ENCODE peak calls at places on chromosome 17, in seven cellular contexts. One of them, this sample, is unnamed.

GRCh38 chr17:61325382-61326073 is 74.1 kb upstream of the TBX2 start:
- DNase-seq in mucosa of descending colon: no peak
- DNase-seq in colonic mucosa: no peak
- DNase-seq in heart right ventricle: no peak
- DNase-seq in K562: no peak
- DNase-seq in astrocyte: peak; percentile 52
- DNase-seq in HFF-Myc: no peak
- DNase-seq in this sample: no peak

GRCh38 chr17:59504821-59505220 is 60.6 kb upstream of the DHX40 start:
- DNase-seq in colonic mucosa: no peak
- DNase-seq in mucosa of descending colon: no peak
- DNase-seq in K562: no peak
- DNase-seq in astrocyte: no peak
- DNase-seq in HFF-Myc: no peak
- DNase-seq in heart right ventricle: no peak
- DNase-seq in this sample: no peak

GRCh38 chr17:58096892-58097291 is 13.7 kb downstream of the DYNLL2 start:
- DNase-seq in HFF-Myc: no peak
- DNase-seq in colonic mucosa: no peak
- DNase-seq in heart right ventricle: no peak
- DNase-seq in astrocyte: no peak
- DNase-seq in mucosa of descending colon: no peak
- DNase-seq in K562: no peak
- DNase-seq in this sample: no peak

GRCh38 chr17:79607941-79608728 is 2.7 kb downstream of the RBFOX3 start:
- DNase-seq in mucosa of descending colon: no peak
- DNase-seq in HFF-Myc: no peak
- DNase-seq in K562: peak; percentile 68
- DNase-seq in heart right ventricle: peak; percentile 16
- DNase-seq in astrocyte: peak; percentile 2
- DNase-seq in colonic mucosa: no peak
- DNase-seq in this sample: no peak

GRCh38 chr17:19337712-19338023 is 24.9 kb downstream of the B9D1 start:
- DNase-seq in colonic mucosa: no peak
- DNase-seq in astrocyte: no peak
- DNase-seq in HFF-Myc: no peak
- DNase-seq in heart right ventricle: no peak
- DNase-seq in K562: no peak
- DNase-seq in mucosa of descending colon: no peak
- DNase-seq in this sample: no peak

GRCh38 chr17:1252203-1252608 is 18.0 kb upstream of the BHLHA9 start:
- DNase-seq in colonic mucosa: peak; percentile 36
- DNase-seq in heart right ventricle: peak; percentile 61
- DNase-seq in HFF-Myc: no peak
- DNase-seq in K562: no peak
- DNase-seq in mucosa of descending colon: no peak
- DNase-seq in astrocyte: peak; percentile 40
- DNase-seq in this sample: no peak

GRCh38 chr17:50244771-50245170 is 29.5 kb upstream of the TMEM92 start:
- DNase-seq in mucosa of descending colon: no peak
- DNase-seq in K562: no peak
- DNase-seq in heart right ventricle: no peak
- DNase-seq in astrocyte: no peak
- DNase-seq in colonic mucosa: no peak
- DNase-seq in HFF-Myc: no peak
- DNase-seq in this sample: no peak

GRCh38 chr17:77345260-77345910 is 204.6 kb downstream of the SEC14L1 start:
- DNase-seq in mucosa of descending colon: no peak
- DNase-seq in colonic mucosa: peak; percentile 12
- DNase-seq in K562: no peak
- DNase-seq in heart right ventricle: no peak
- DNase-seq in HFF-Myc: no peak
- DNase-seq in astrocyte: no peak
- DNase-seq in this sample: no peak

GRCh38 chr17:7561028-7561575 is 617 bp upstream of the SENP3 start:
- DNase-seq in HFF-Myc: no peak
- DNase-seq in colonic mucosa: peak; percentile 97
- DNase-seq in astrocyte: peak; percentile 53
- DNase-seq in K562: peak; percentile 87
- DNase-seq in mucosa of descending colon: peak; percentile 97
- DNase-seq in heart right ventricle: peak; percentile 92
- DNase-seq in this sample: peak; percentile 88

GRCh38 chr17:61245706-61246135 is 153.9 kb upstream of the TBX2 start:
- DNase-seq in K562: no peak
- DNase-seq in mucosa of descending colon: no peak
- DNase-seq in colonic mucosa: no peak
- DNase-seq in astrocyte: no peak
- DNase-seq in heart right ventricle: no peak
- DNase-seq in HFF-Myc: no peak
- DNase-seq in this sample: no peak

GRCh38 chr17:67443931-67444597 is 67.0 kb downstream of the PITPNC1 start:
- DNase-seq in colonic mucosa: no peak
- DNase-seq in K562: no peak
- DNase-seq in HFF-Myc: peak; percentile 83
- DNase-seq in astrocyte: peak; percentile 77
- DNase-seq in mucosa of descending colon: no peak
- DNase-seq in heart right ventricle: peak; percentile 45
- DNase-seq in this sample: no peak

GRCh38 chr17:45424769-45425124 is 7.9 kb downstream of the ARHGAP27 start:
- DNase-seq in colonic mucosa: no peak
- DNase-seq in K562: no peak
- DNase-seq in mucosa of descending colon: no peak
- DNase-seq in astrocyte: no peak
- DNase-seq in heart right ventricle: no peak
- DNase-seq in HFF-Myc: no peak
- DNase-seq in this sample: no peak
- H3K4me3 ChIP-seq in colonic mucosa: peak overlapping the region; percentile 53
- H3K4me3 ChIP-seq in K562: no peak overlapping the region
- H3K4me3 ChIP-seq in mucosa of descending colon: peak overlapping the region; percentile 32
- H3K4me3 ChIP-seq in astrocyte: no peak overlapping the region
- H3K4me3 ChIP-seq in heart right ventricle: peak overlapping the region; percentile 42
- H3K4me3 ChIP-seq in HFF-Myc: no peak overlapping the region
- H3K4me3 ChIP-seq in this sample: no peak overlapping the region

GRCh38 chr17:71631483-71631882 is 489.3 kb upstream of the SOX9 start:
- DNase-seq in colonic mucosa: no peak
- DNase-seq in K562: no peak
- DNase-seq in HFF-Myc: no peak
- DNase-seq in heart right ventricle: no peak
- DNase-seq in astrocyte: peak; percentile 69
- DNase-seq in mucosa of descending colon: no peak
- DNase-seq in this sample: no peak

GRCh38 chr17:71634376-71634775 is 486.4 kb upstream of the SOX9 start:
- DNase-seq in HFF-Myc: no peak
- DNase-seq in colonic mucosa: no peak
- DNase-seq in mucosa of descending colon: no peak
- DNase-seq in astrocyte: no peak
- DNase-seq in K562: no peak
- DNase-seq in heart right ventricle: no peak
- DNase-seq in this sample: no peak

GRCh38 chr17:71635187-71635586 is 485.6 kb upstream of the SOX9 start:
- DNase-seq in HFF-Myc: no peak
- DNase-seq in colonic mucosa: peak; percentile 33
- DNase-seq in astrocyte: no peak
- DNase-seq in mucosa of descending colon: no peak
- DNase-seq in heart right ventricle: no peak
- DNase-seq in K562: no peak
- DNase-seq in this sample: no peak

GRCh38 chr17:71632328-71632727 is 488.5 kb upstream of the SOX9 start:
- DNase-seq in astrocyte: peak; percentile 81
- DNase-seq in mucosa of descending colon: no peak
- DNase-seq in HFF-Myc: no peak
- DNase-seq in colonic mucosa: no peak
- DNase-seq in K562: no peak
- DNase-seq in heart right ventricle: no peak
- DNase-seq in this sample: no peak

GRCh38 chr17:71633391-71633849 is 487.4 kb upstream of the SOX9 start:
- DNase-seq in K562: no peak
- DNase-seq in HFF-Myc: no peak
- DNase-seq in mucosa of descending colon: peak; percentile 59
- DNase-seq in colonic mucosa: peak; percentile 78
- DNase-seq in heart right ventricle: no peak
- DNase-seq in astrocyte: peak; percentile 96
- DNase-seq in this sample: peak; percentile 83
- H3K4me3 ChIP-seq in K562: no peak overlapping the region
- H3K4me3 ChIP-seq in HFF-Myc: no peak overlapping the region
- H3K4me3 ChIP-seq in mucosa of descending colon: no peak overlapping the region
- H3K4me3 ChIP-seq in colonic mucosa: no peak overlapping the region
- H3K4me3 ChIP-seq in heart right ventricle: no peak overlapping the region
- H3K4me3 ChIP-seq in astrocyte: peak overlapping the region; percentile 45
- H3K4me3 ChIP-seq in this sample: no peak overlapping the region

GRCh38 chr17:81388091-81388611 is 7.1 kb upstream of the BAHCC1 start:
- DNase-seq in K562: no peak
- DNase-seq in heart right ventricle: no peak
- DNase-seq in astrocyte: no peak
- DNase-seq in HFF-Myc: no peak
- DNase-seq in colonic mucosa: no peak
- DNase-seq in mucosa of descending colon: peak; percentile 51
- DNase-seq in this sample: no peak
- H3K4me3 ChIP-seq in K562: no peak overlapping the region
- H3K4me3 ChIP-seq in heart right ventricle: peak overlapping the region; percentile 64
- H3K4me3 ChIP-seq in astrocyte: no peak overlapping the region
- H3K4me3 ChIP-seq in HFF-Myc: no peak overlapping the region
- H3K4me3 ChIP-seq in colonic mucosa: peak overlapping the region; percentile 70
- H3K4me3 ChIP-seq in mucosa of descending colon: no peak overlapping the region
- H3K4me3 ChIP-seq in this sample: no peak overlapping the region

DNA sequence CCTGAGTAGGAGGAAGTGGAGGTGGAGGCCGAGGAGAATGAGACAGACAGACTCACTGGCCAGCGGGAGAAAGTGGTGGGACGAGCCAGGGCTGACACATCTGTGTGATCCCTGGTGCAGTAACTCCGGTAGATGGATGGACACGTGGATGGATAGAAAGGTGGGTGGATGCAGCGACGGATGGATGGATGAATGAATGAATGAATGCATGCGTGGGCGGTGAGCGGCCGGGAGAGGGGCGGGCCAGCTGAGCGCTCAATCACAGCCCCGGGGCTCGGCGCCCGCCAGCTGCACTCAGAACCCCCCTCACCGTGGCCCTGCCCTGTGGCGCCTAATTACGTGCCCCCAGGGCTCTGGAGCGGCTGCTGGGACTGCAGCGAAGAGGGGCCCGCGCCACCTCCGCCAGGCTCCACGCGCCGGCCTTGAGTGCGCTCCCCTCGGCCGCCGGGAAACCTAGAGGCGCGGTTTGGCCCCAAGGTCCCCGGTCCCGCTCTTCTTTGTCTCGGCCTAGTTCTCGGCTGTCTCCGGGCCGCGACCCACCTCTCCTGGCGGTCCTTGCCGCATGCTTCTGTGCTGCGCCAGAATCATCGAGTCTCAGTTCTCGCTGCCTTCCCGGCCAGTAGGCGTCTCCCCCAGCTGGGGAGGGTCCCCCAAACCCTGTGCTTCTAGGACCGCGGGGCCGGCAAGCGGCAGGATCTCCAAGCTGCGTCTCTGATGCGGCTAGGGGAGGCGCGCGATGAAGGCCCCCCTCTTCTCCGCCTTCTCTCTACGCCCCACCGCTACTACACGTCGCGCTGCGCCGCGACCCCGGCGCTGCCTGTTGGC is 41.0 kb downstream of the RAI1 start:
- DNase-seq in HFF-Myc: no peak
- DNase-seq in astrocyte: peak; percentile 40
- DNase-seq in colonic mucosa: no peak
- DNase-seq in mucosa of descending colon: no peak
- DNase-seq in heart right ventricle: no peak
- DNase-seq in K562: no peak
- DNase-seq in this sample: no peak
- H3K4me3 ChIP-seq in HFF-Myc: peak overlapping the region; percentile 50
- H3K4me3 ChIP-seq in astrocyte: peak overlapping the region; percentile 63
- H3K4me3 ChIP-seq in colonic mucosa: peak overlapping the region; percentile 31
- H3K4me3 ChIP-seq in mucosa of descending colon: no peak overlapping the region
- H3K4me3 ChIP-seq in heart right ventricle: no peak overlapping the region
- H3K4me3 ChIP-seq in K562: no peak overlapping the region
- H3K4me3 ChIP-seq in this sample: no peak overlapping the region

DNA sequence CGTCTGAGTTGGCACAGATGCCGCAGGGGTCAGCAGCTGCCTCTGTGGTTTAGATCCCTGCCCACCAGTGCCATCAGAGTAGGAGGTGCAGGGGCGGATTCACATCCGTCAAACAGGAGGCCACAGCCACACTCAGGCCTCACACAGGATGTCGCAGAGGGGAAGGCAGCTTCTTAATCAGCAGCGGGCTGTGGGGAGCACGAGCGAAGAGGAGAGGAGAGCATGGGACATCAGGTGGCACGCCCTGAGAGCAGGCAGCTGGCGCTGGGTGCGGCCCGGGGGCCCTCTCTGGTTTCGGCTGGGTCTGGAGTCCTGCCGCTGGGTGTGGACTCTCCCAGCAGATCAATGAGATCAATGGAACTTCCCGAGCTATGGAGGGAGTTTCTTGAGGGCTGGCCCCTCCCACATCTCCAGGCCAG is 9.6 kb downstream of the LLGL2 start:
- DNase-seq in colonic mucosa: peak; percentile 74
- DNase-seq in HFF-Myc: no peak
- DNase-seq in mucosa of descending colon: peak; percentile 83
- DNase-seq in astrocyte: no peak
- DNase-seq in heart right ventricle: no peak
- DNase-seq in K562: no peak
- DNase-seq in this sample: peak; percentile 84
- H3K4me3 ChIP-seq in colonic mucosa: no peak overlapping the region
- H3K4me3 ChIP-seq in HFF-Myc: no peak overlapping the region
- H3K4me3 ChIP-seq in mucosa of descending colon: no peak overlapping the region
- H3K4me3 ChIP-seq in astrocyte: no peak overlapping the region
- H3K4me3 ChIP-seq in heart right ventricle: no peak overlapping the region
- H3K4me3 ChIP-seq in K562: no peak overlapping the region
- H3K4me3 ChIP-seq in this sample: no peak overlapping the region

This sample was measured in Peyer's patch.